ENCODE peak calls at places on chromosome 13, in four cellular contexts. One of them, this sample, is unnamed.

GRCh38 chr13:39876258-39876657 is 220.8 kb downstream of the COG6 start:
- DNase-seq in mesendoderm: peak; percentile 26
- DNase-seq in tibial nerve: no peak
- DNase-seq in effector memory CD4-positive, alpha-beta T cell: no peak
- DNase-seq in this sample: no peak

GRCh38 chr13:111460548-111461444 is 140.4 kb downstream of the TEX29 start:
- DNase-seq in mesendoderm: peak; percentile 74
- DNase-seq in tibial nerve: no peak
- DNase-seq in effector memory CD4-positive, alpha-beta T cell: no peak
- DNase-seq in this sample: peak; percentile 68

GRCh38 chr13:33817513-33817842 is 471 bp upstream of the RFC3 start:
- DNase-seq in mesendoderm: no peak
- DNase-seq in effector memory CD4-positive, alpha-beta T cell: no peak
- DNase-seq in tibial nerve: no peak
- DNase-seq in this sample: no peak

GRCh38 chr13:103862525-103862924 is 796.3 kb upstream of the SLC10A2 start:
- DNase-seq in effector memory CD4-positive, alpha-beta T cell: no peak
- DNase-seq in mesendoderm: no peak
- DNase-seq in tibial nerve: no peak
- DNase-seq in this sample: no peak

GRCh38 chr13:94431987-94432386 is 47.5 kb downstream of the DCT start:
- DNase-seq in effector memory CD4-positive, alpha-beta T cell: no peak
- DNase-seq in tibial nerve: no peak
- DNase-seq in mesendoderm: no peak
- DNase-seq in this sample: no peak

GRCh38 chr13:89066868-89067466 is 1395.8 kb downstream of the SLITRK5 start:
- DNase-seq in effector memory CD4-positive, alpha-beta T cell: peak; percentile 8
- DNase-seq in mesendoderm: peak; percentile 70
- DNase-seq in tibial nerve: no peak
- DNase-seq in this sample: peak; percentile 77

GRCh38 chr13:75359266-75359665 is 122.7 kb downstream of the TBC1D4 start:
- DNase-seq in tibial nerve: no peak
- DNase-seq in mesendoderm: peak; percentile 89
- DNase-seq in effector memory CD4-positive, alpha-beta T cell: no peak
- DNase-seq in this sample: no peak

GRCh38 chr13:114001331-114002008 is 27.6 kb upstream of the C13orf46 start:
- DNase-seq in mesendoderm: no peak
- DNase-seq in tibial nerve: no peak
- DNase-seq in effector memory CD4-positive, alpha-beta T cell: no peak
- DNase-seq in this sample: no peak

GRCh38 chr13:111853766-111854165 is 213.2 kb upstream of the SOX1 start:
- DNase-seq in tibial nerve: no peak
- DNase-seq in mesendoderm: no peak
- DNase-seq in effector memory CD4-positive, alpha-beta T cell: no peak
- DNase-seq in this sample: no peak

DNA sequence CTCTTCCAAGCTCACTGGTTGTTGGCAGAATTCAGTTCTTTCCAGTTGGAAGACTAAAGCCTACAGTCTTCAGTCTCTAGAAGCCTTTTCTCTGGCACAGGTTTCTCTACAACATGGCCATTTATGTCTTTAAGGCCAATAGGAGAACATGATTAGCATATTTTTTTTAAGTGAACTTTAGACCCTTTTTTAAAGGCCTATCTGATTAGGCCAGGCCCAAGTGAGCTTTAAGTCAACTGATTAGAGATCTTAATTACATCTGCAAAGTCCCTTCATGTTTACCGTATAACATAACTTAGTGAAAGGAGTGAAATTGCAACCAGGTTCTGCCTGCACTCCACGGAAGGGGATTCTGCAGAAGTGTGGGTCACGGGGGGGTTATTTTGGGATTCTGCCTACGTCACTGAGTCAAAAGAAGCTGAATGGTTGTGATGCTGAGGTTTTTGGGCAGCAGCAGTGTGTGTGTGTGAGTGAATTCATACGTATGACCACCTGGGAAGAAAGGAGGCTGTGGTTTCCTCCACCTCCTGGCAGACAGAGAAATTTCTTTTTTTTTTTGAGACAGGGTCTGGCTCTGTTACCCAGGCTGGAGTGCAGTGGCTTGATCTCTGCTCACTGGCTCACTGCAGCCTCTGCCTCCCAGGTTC is 31.7 kb downstream of the ALOX5AP start:
- DNase-seq in effector memory CD4-positive, alpha-beta T cell: peak; percentile 5
- DNase-seq in mesendoderm: no peak
- DNase-seq in tibial nerve: no peak
- DNase-seq in this sample: peak; percentile 17
- H3K27ac ChIP-seq in effector memory CD4-positive, alpha-beta T cell: peak overlapping the region; percentile 7
- H3K27ac ChIP-seq in mesendoderm: no peak overlapping the region
- H3K27ac ChIP-seq in tibial nerve: no peak overlapping the region
- H3K27ac ChIP-seq in this sample: peak overlapping the region; percentile 35

GRCh38 chr13:102606537-102607309 is 9.9 kb downstream of the TPP2 start:
- DNase-seq in tibial nerve: no peak
- DNase-seq in mesendoderm: no peak
- DNase-seq in effector memory CD4-positive, alpha-beta T cell: no peak
- DNase-seq in this sample: no peak
- H3K36me3 ChIP-seq in tibial nerve: peaks cover 62% of the 10 kb centered on the region
- H3K36me3 ChIP-seq in mesendoderm: peaks cover 7% of the 10 kb centered on the region
- H3K36me3 ChIP-seq in effector memory CD4-positive, alpha-beta T cell: peaks cover 41% of the 10 kb centered on the region
- H3K36me3 ChIP-seq in this sample: peaks cover 2% of the 10 kb centered on the region

DNA sequence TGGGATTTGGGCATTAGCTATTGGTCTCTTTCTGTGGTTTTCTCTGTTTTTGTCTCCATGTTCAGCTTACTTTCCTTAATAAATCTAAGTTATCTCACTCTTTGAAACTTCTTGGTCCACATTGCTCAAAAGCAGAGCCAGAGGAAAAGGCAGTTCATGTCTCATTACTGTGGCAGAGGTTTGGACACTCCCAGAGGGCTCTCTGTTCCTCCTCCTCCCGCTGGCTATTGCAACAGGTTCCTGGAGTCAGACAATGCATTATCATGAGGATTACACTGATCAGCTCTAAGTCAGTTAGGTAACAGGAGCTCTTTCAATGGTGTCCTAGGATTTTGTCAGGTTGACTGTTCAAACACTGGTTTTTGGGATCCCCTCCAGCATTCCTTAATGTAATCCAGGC is 298.8 kb downstream of the NDFIP2 start:
- DNase-seq in mesendoderm: peak; percentile 72
- DNase-seq in tibial nerve: peak; percentile 29
- DNase-seq in effector memory CD4-positive, alpha-beta T cell: no peak
- DNase-seq in this sample: peak; percentile 41
- H3K4me1 ChIP-seq in mesendoderm: peaks cover 8% of the 10 kb centered on the region
- H3K4me1 ChIP-seq in tibial nerve: no peaks in the 10 kb centered on the region
- H3K4me1 ChIP-seq in effector memory CD4-positive, alpha-beta T cell: no peaks in the 10 kb centered on the region
- H3K4me1 ChIP-seq in this sample: peaks cover 42% of the 10 kb centered on the region

DNA sequence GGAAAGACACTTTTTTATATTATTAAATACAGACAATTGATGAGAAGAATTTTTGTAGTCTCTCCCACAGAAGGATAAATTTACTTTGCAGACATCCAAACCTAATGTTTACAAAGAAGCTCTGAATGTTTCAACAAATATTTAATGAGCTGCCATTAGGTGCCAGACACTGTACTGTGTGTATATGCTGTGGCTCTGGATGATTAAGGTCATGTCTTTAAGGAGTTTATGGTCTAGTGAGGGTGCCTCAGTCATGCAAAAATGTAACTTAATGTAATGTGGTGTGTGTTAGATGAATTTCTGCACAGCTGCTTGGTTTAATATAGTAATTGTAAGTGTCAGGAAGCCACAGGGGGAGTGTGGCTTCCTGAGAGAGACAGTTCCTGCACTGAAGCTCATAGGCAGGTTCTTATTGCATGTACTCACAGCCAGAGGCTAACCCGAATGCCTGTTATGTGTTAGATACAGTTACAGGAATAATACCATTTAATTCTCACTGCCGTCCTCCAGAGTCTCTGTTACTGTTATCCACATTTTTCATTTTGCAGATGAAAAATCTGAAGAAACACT is 43.3 kb downstream of the SPATA13 start:
- DNase-seq in mesendoderm: no peak
- DNase-seq in effector memory CD4-positive, alpha-beta T cell: no peak
- DNase-seq in tibial nerve: no peak
- DNase-seq in this sample: no peak
- H3K27ac ChIP-seq in mesendoderm: no peak overlapping the region
- H3K27ac ChIP-seq in effector memory CD4-positive, alpha-beta T cell: no peak overlapping the region
- H3K27ac ChIP-seq in tibial nerve: no peak overlapping the region
- H3K27ac ChIP-seq in this sample: no peak overlapping the region

GRCh38 chr13:46736568-46736967 is 60.4 kb downstream of the ESD start:
- DNase-seq in effector memory CD4-positive, alpha-beta T cell: no peak
- DNase-seq in tibial nerve: no peak
- DNase-seq in mesendoderm: no peak
- DNase-seq in this sample: no peak

GRCh38 chr13:46726347-46726746 is 70.6 kb downstream of the ESD start:
- DNase-seq in effector memory CD4-positive, alpha-beta T cell: no peak
- DNase-seq in tibial nerve: no peak
- DNase-seq in mesendoderm: no peak
- DNase-seq in this sample: no peak

GRCh38 chr13:46728777-46729176 is 68.2 kb downstream of the ESD start:
- DNase-seq in tibial nerve: no peak
- DNase-seq in mesendoderm: peak; percentile 70
- DNase-seq in effector memory CD4-positive, alpha-beta T cell: no peak
- DNase-seq in this sample: no peak

GRCh38 chr13:46735425-46735824 is 61.5 kb downstream of the ESD start:
- DNase-seq in mesendoderm: no peak
- DNase-seq in effector memory CD4-positive, alpha-beta T cell: no peak
- DNase-seq in tibial nerve: no peak
- DNase-seq in this sample: no peak

DNA sequence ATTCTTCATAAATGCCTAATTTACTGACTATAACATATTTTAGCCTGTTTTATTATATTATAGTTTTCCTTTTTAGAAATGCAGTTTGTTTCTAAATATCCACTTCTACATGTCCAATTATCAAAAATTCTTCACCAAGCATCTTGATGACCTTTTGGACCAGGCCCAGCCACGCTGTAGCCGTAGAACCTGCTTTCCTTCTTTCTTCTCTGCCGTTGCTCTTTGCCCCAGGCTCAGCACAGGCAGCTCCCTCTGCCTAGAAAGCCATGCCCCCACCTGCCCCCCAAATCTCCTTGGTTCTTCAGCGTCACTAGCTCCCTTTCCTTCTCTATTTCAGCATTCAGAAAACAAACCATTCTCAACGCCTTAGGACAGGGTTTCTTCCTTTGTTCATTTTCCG is 65.4 kb downstream of the ESD start:
- DNase-seq in effector memory CD4-positive, alpha-beta T cell: no peak
- DNase-seq in mesendoderm: no peak
- DNase-seq in tibial nerve: no peak
- DNase-seq in this sample: no peak
- H3K36me3 ChIP-seq in effector memory CD4-positive, alpha-beta T cell: peaks cover 22% of the 10 kb centered on the region
- H3K36me3 ChIP-seq in mesendoderm: no peaks in the 10 kb centered on the region
- H3K36me3 ChIP-seq in tibial nerve: peaks cover 88% of the 10 kb centered on the region
- H3K36me3 ChIP-seq in this sample: no peaks in the 10 kb centered on the region